ENCODE peak calls at places on chromosomes 12 and 14, in four cellular contexts. One of them, this sample, is unnamed.

GRCh38 chr12:95118788-95119179 is 45.4 kb upstream of the NR2C1 start:
- DNase-seq in IMR-90: peak; percentile 24
- DNase-seq in H1: no peak
- DNase-seq in mesendoderm: no peak
- DNase-seq in this sample: no peak

GRCh38 chr14:80809663-80810062 is 131.9 kb downstream of the CEP128 start:
- DNase-seq in IMR-90: no peak
- DNase-seq in H1: no peak
- DNase-seq in mesendoderm: no peak
- DNase-seq in this sample: no peak

GRCh38 chr14:96905825-96906224 is 108.6 kb downstream of the VRK1 start:
- DNase-seq in IMR-90: no peak
- DNase-seq in H1: no peak
- DNase-seq in mesendoderm: no peak
- DNase-seq in this sample: no peak

GRCh38 chr12:127987199-127987901 is 279.6 kb upstream of the TMEM132C start:
- DNase-seq in IMR-90: no peak
- DNase-seq in H1: no peak
- DNase-seq in mesendoderm: no peak
- DNase-seq in this sample: no peak

GRCh38 chr12:96401061-96401871 is 1.0 kb upstream of the CDK17 start:
- DNase-seq in IMR-90: peak; percentile 89
- DNase-seq in H1: no peak
- DNase-seq in mesendoderm: peak; percentile 53
- DNase-seq in this sample: no peak

GRCh38 chr14:52018252-52018651 is 28.9 kb downstream of the RTRAF start:
- DNase-seq in IMR-90: no peak
- DNase-seq in H1: no peak
- DNase-seq in mesendoderm: no peak
- DNase-seq in this sample: no peak

GRCh38 chr14:101820283-101820798 is 58.8 kb downstream of the PPP2R5C start:
- DNase-seq in IMR-90: no peak
- DNase-seq in H1: no peak
- DNase-seq in mesendoderm: no peak
- DNase-seq in this sample: no peak

GRCh38 chr12:58833844-58834243 is 86.5 kb downstream of the LRIG3 start:
- DNase-seq in IMR-90: no peak
- DNase-seq in H1: no peak
- DNase-seq in mesendoderm: no peak
- DNase-seq in this sample: no peak

GRCh38 chr12:60704171-60704914 is 1108.5 kb downstream of the SLC16A7 start:
- DNase-seq in IMR-90: no peak
- DNase-seq in H1: no peak
- DNase-seq in mesendoderm: no peak
- DNase-seq in this sample: no peak

GRCh38 chr14:75824328-75824727 is 157.5 kb downstream of the TGFB3 start:
- DNase-seq in IMR-90: no peak
- DNase-seq in H1: no peak
- DNase-seq in mesendoderm: no peak
- DNase-seq in this sample: no peak

GRCh38 chr12:53389702-53390101 is 9.7 kb downstream of the SP1 start:
- DNase-seq in IMR-90: no peak
- DNase-seq in H1: no peak
- DNase-seq in mesendoderm: no peak
- DNase-seq in this sample: no peak

GRCh38 chr12:19946549-19946948 is 421.8 kb upstream of the PDE3A start:
- DNase-seq in IMR-90: peak; percentile 98
- DNase-seq in H1: no peak
- DNase-seq in mesendoderm: no peak
- DNase-seq in this sample: no peak

GRCh38 chr14:104249706-104250105 is 111.3 kb downstream of the KIF26A start:
- DNase-seq in IMR-90: no peak
- DNase-seq in H1: no peak
- DNase-seq in mesendoderm: no peak
- DNase-seq in this sample: peak; percentile 15

GRCh38 chr12:94092516-94093241 is 55.7 kb upstream of the PLXNC1 start:
- DNase-seq in IMR-90: peak; percentile 25
- DNase-seq in H1: no peak
- DNase-seq in mesendoderm: no peak
- DNase-seq in this sample: no peak

GRCh38 chr12:61452076-61452475 is 808.1 kb upstream of the USP15 start:
- DNase-seq in IMR-90: no peak
- DNase-seq in H1: no peak
- DNase-seq in mesendoderm: no peak
- DNase-seq in this sample: no peak

GRCh38 chr14:52755607-52756316 is 25.8 kb downstream of the STYX start:
- DNase-seq in IMR-90: no peak
- DNase-seq in H1: no peak
- DNase-seq in mesendoderm: no peak
- DNase-seq in this sample: no peak

GRCh38 chr14:55052259-55052930 is 948 bp downstream of the MAPK1IP1L start:
- DNase-seq in IMR-90: peak; percentile 31
- DNase-seq in H1: no peak
- DNase-seq in mesendoderm: no peak
- DNase-seq in this sample: no peak

GRCh38 chr14:53808042-53808441 is 148.6 kb downstream of the BMP4 start:
- DNase-seq in IMR-90: no peak
- DNase-seq in H1: no peak
- DNase-seq in mesendoderm: no peak
- DNase-seq in this sample: no peak

GRCh38 chr12:9331218-9331626 is 123.0 kb upstream of the PZP start:
- DNase-seq in IMR-90: peak; percentile 41
- DNase-seq in H1: peak; percentile 51
- DNase-seq in mesendoderm: peak; percentile 53
- DNase-seq in this sample: peak; percentile 87

GRCh38 chr12:131636940-131637750 is 73.7 kb upstream of the SFSWAP start:
- DNase-seq in IMR-90: no peak
- DNase-seq in H1: no peak
- DNase-seq in mesendoderm: no peak
- DNase-seq in this sample: no peak

GRCh38 chr14:95468416-95469133 is 47.9 kb downstream of the SYNE3 start:
- DNase-seq in IMR-90: no peak
- DNase-seq in H1: no peak
- DNase-seq in mesendoderm: no peak
- DNase-seq in this sample: no peak

GRCh38 chr12:104600790-104601739 is 144.3 kb downstream of the CHST11 start:
- DNase-seq in IMR-90: no peak
- DNase-seq in H1: no peak
- DNase-seq in mesendoderm: no peak
- DNase-seq in this sample: no peak

GRCh38 chr14:32074887-32075572 is 2.1 kb upstream of the ARHGAP5 start:
- DNase-seq in IMR-90: peak; percentile 1
- DNase-seq in H1: no peak
- DNase-seq in mesendoderm: no peak
- DNase-seq in this sample: no peak
- H3K9ac ChIP-seq in IMR-90: no peak overlapping the region
- H3K9ac ChIP-seq in H1: no peak overlapping the region
- H3K9ac ChIP-seq in mesendoderm: no peak overlapping the region
- H3K9ac ChIP-seq in this sample: no peak overlapping the region

DNA sequence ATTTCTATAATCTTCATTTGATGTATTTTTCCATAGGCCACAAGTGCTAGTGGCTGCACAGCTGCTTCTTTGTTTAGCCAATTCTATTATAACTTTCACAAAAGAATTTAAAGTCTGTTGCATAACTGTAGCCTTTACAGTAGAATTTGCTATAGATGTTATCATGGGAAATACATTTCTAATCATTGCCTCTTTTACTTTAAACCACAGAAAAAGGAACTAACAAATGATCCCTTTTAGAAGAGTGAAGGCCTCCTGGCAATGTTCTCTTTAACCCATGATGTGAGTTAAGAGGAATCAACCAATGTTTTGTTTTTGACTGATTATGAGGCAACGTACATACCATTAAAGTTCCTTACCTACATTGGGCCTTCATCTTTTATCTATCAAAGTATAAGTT is 68.8 kb downstream of the RPL10L start:
- DNase-seq in IMR-90: no peak
- DNase-seq in H1: no peak
- DNase-seq in mesendoderm: no peak
- DNase-seq in this sample: no peak
- H3K56ac ChIP-seq in IMR-90: no peak overlapping the region
- H3K56ac ChIP-seq in H1: no peak overlapping the region
- H3K56ac ChIP-seq in mesendoderm: no peak overlapping the region
- H3K56ac ChIP-seq in this sample: no peak overlapping the region

GRCh38 chr12:12899530-12900380 is 8.4 kb downstream of the GPRC5A start:
- DNase-seq in IMR-90: peak; percentile 98
- DNase-seq in H1: no peak
- DNase-seq in mesendoderm: no peak
- DNase-seq in this sample: no peak

GRCh38 chr12:12898136-12898712 is 6.9 kb downstream of the GPRC5A start:
- DNase-seq in IMR-90: no peak
- DNase-seq in H1: no peak
- DNase-seq in mesendoderm: no peak
- DNase-seq in this sample: no peak

GRCh38 chr12:12897286-12897685 is 5.9 kb downstream of the GPRC5A start:
- DNase-seq in IMR-90: no peak
- DNase-seq in H1: no peak
- DNase-seq in mesendoderm: no peak
- DNase-seq in this sample: no peak

GRCh38 chr12:12900786-12901157 is 9.4 kb downstream of the GPRC5A start:
- DNase-seq in IMR-90: no peak
- DNase-seq in H1: no peak
- DNase-seq in mesendoderm: no peak
- DNase-seq in this sample: no peak

DNA sequence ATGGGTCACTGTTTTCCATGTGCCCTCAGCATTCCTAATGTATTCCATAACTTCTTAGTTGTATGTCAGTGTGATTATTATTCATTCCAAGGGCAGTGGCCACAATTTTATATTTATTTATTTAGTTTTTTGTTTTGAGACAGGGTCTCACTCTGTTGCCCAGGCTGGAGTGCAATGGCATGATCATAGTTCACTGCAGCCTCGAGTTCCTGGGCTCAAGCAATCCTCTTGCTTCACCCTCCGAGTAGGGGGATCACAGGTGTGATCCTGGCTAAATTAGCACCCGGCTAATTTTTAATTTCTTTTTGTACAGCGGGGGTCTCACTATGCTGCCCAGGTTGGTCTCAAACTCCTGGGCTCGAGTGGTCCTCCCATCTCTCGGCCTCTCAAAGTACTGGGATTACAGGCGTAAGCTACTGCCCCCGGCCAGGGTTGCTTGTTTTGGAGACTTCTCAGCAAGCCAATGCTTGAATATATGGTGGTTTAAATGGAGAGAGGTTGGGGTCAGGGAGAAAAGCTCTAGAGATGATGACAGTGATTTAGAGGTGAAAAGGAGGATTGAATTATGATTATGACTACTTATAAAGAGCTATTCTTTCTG is 7.6 kb downstream of the GPRC5A start:
- DNase-seq in IMR-90: no peak
- DNase-seq in H1: no peak
- DNase-seq in mesendoderm: no peak
- DNase-seq in this sample: no peak
- H3K9ac ChIP-seq in IMR-90: no peak overlapping the region
- H3K9ac ChIP-seq in H1: no peak overlapping the region
- H3K9ac ChIP-seq in mesendoderm: no peak overlapping the region
- H3K9ac ChIP-seq in this sample: no peak overlapping the region

DNA sequence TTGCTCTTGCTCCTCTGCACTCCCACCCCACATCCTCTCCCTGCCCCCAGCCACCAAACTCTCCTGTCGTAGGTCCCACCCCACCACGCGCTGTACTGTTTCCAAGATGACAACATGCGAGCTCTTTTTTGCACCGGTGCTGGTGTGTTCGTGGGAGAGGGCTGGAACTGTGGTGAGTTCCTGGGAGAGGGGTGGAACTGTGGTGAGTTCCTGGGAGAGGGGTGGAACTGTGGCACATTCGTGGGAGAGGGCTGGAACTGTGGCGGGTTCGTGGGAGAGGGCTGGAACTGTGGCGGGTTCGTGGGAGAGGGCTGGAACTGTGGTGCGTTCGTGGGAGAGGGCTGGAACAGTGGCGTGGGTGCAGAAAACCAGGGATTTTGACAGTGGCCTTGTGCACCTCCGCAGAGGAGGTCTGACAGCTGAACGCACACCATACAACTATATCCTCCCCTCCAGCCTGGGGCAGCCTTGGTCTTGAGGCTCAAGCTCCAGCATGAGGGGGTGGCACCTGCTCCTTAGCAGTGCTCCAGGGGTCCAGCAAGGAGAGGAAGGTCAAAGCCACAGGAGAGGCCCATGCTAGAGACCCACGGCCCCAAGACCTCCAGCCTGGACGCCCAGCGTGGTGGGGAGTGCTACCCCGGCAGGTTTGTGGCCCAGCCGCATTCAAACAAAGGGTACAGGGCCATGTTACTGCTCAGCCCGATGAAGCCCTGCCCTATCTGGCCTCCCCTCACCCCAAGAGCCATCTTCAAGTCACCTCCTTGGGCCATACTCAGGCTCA is 50.1 kb downstream of the ACTN1 start:
- DNase-seq in IMR-90: no peak
- DNase-seq in H1: no peak
- DNase-seq in mesendoderm: no peak
- DNase-seq in this sample: no peak
- H3K56ac ChIP-seq in IMR-90: no peak overlapping the region
- H3K56ac ChIP-seq in H1: no peak overlapping the region
- H3K56ac ChIP-seq in mesendoderm: peak overlapping the region; percentile 18
- H3K56ac ChIP-seq in this sample: no peak overlapping the region

GRCh38 chr12:6630696-6631095 is 5.1 kb downstream of the LPAR5 start:
- DNase-seq in IMR-90: no peak
- DNase-seq in H1: no peak
- DNase-seq in mesendoderm: no peak
- DNase-seq in this sample: no peak
- H3K9ac ChIP-seq in IMR-90: no peak overlapping the region
- H3K9ac ChIP-seq in H1: no peak overlapping the region
- H3K9ac ChIP-seq in mesendoderm: no peak overlapping the region
- H3K9ac ChIP-seq in this sample: no peak overlapping the region

DNA sequence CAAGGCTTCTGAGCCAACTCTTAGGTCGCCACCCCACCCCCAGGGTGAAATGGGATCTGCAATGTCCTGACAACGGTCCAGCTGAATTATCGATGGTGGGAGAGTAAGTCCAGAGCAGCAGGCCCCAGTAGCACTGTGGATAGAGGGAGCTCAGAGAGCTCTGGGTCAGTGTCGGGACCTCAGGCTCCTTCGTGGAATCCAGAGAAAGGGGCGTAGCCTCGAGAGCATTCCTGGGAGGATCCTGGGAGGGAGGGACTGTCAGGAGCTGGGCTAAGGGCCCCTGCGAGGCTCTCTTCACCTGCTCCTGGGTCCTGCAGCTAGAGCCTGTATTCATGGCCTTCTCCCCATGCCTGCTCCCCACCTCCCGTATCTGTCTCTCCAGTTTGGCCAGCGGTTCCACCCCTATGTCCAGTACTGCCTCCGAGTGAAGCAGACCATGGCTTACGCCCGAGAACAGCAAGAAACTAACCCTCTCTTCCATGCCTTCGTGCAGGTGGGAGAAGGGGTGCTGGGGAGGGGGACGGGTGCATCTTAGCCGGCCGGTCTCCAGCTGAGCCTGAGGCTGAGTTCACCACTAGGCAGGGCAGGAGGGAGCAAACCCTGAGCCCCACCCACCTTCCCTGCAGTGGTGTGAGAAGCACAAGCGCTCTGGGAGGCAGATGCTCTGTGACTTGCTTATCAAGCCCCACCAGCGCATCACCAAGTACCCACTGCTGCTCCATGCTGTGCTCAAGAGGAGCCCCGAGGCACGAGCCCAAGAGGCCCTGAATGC is 6.6 kb downstream of the PLEKHG6 start:
- DNase-seq in IMR-90: no peak
- DNase-seq in H1: no peak
- DNase-seq in mesendoderm: peak; percentile 68
- DNase-seq in this sample: peak; percentile 64
- H3K56ac ChIP-seq in IMR-90: no peak overlapping the region
- H3K56ac ChIP-seq in H1: no peak overlapping the region
- H3K56ac ChIP-seq in mesendoderm: peak overlapping the region; percentile 69
- H3K56ac ChIP-seq in this sample: no peak overlapping the region

This sample was measured in H9.